ENCODE peak calls at places on chromosomes 1 and 21, in ten cellular contexts. T is transverse colon; U is tibial nerve; G is uterus; I is OCI-LY7; N is adrenal gland; L is lower lobe of right lung; S is heart left ventricle; Y is CD8-positive, alpha-beta memory T cell; Z is colonic mucosa. V is an unnamed sample.

GRCh38 chr1:231203259-231204057 is 37.6 kb upstream of the GNPAT start:
- DNase-seq in U (no peak), L (no peak), N (no peak), T (no peak), G (no peak), S (no peak), I (no peak), Y (no peak), Z (no peak), V (no peak)

GRCh38 chr1:43348343-43348808 is 10.4 kb upstream of the CDC20 start:
- DNase-seq in U (no peak), G (no peak), T (no peak), I (no peak), Y (no peak), S (no peak), Z (no peak), L (no peak), N (no peak), V (no peak)

GRCh38 chr1:229953736-229954326 is 113.2 kb upstream of the GALNT2 start:
- DNase-seq in Y (no peak), I (no peak), S (no peak), U (no peak), N (no peak), Z (no peak), T (no peak), L (no peak), G (no peak), V (no peak)

GRCh38 chr1:155834296-155834926 is 22.6 kb downstream of the GON4L start:
- DNase-seq in L (no peak), Z (no peak), U (no peak), G (no peak), N (no peak), Y (no peak), I (no peak), T (no peak), S (no peak), V (no peak)

GRCh38 chr1:223712856-223713494 is 636 bp downstream of the CAPN2 start:
- DNase-seq in S (peak), T (peak), Y (peak), Z (no peak), G (peak), L (peak), U (peak), N (peak), I (no peak), V (peak)

GRCh38 chr1:233406994-233407631 is 79.6 kb downstream of the MAP3K21 start:
- DNase-seq in N (no peak), T (no peak), L (no peak), Y (no peak), I (no peak), G (no peak), U (no peak), S (no peak), Z (no peak), V (no peak)

GRCh38 chr1:234980657-234981396 is 147.8 kb downstream of the TOMM20 start:
- DNase-seq in N (peak), L (peak), T (peak), Y (peak), U (peak), S (peak), G (peak), Z (peak), I (peak), V (no peak)

GRCh38 chr1:201566933-201567801 is 28.2 kb downstream of the NAV1 start:
- DNase-seq in G (no peak), Y (no peak), T (no peak), Z (no peak), L (peak), I (no peak), N (no peak), S (no peak), U (no peak), V (no peak)

GRCh38 chr1:182337736-182338571 is 53.6 kb downstream of the GLUL start:
- DNase-seq in Z (no peak), G (peak), L (no peak), N (peak), Y (no peak), I (no peak), U (peak), S (no peak), T (no peak), V (no peak)

GRCh38 chr1:9721606-9722377 is 70.3 kb downstream of the PIK3CD start:
- DNase-seq in N (peak), S (no peak), G (no peak), L (no peak), I (peak), Z (peak), U (no peak), T (peak), Y (peak), V (no peak)

GRCh38 chr1:56473582-56474270 is 105.6 kb downstream of the PLPP3 start:
- DNase-seq in T (no peak), I (no peak), U (no peak), G (no peak), Z (no peak), L (no peak), S (no peak), N (no peak), Y (no peak), V (no peak)

GRCh38 chr1:17768651-17769241 is 13.6 kb downstream of the ACTL8 start:
- DNase-seq in S (no peak), Z (peak), I (no peak), G (peak), L (no peak), N (peak), U (peak), Y (no peak), T (peak), V (no peak)

GRCh38 chr1:19582318-19582717 is 61.8 kb upstream of the NBL1 start:
- DNase-seq in N (peak), S (peak), Z (peak), Y (peak), G (no peak), U (peak), L (peak), T (peak), I (peak), V (no peak)

GRCh38 chr1:228280106-228280901 is 72.5 kb downstream of the OBSCN start:
- DNase-seq in G (no peak), N (no peak), I (no peak), L (peak), T (peak), Y (no peak), Z (no peak), S (peak), U (no peak), V (no peak)

GRCh38 chr1:26121854-26122773 is 10.5 kb downstream of the PDIK1L start:
- DNase-seq in U (no peak), Y (no peak), L (no peak), Z (no peak), I (no peak), N (no peak), S (no peak), G (no peak), T (no peak), V (no peak)

GRCh38 chr21:41526478-41527087 is 18.6 kb upstream of the TMPRSS2 start:
- DNase-seq in U (no peak), T (peak), L (no peak), G (no peak), N (no peak), I (no peak), Z (peak), S (no peak), Y (no peak), V (no peak)

GRCh38 chr1:192311281-192311680 is 5.5 kb upstream of the RGS21 start:
- DNase-seq in I (peak), Y (no peak), Z (no peak), N (no peak), G (no peak), L (no peak), U (no peak), S (no peak), T (no peak), V (no peak)

GRCh38 chr1:69175078-69175477 is 392.6 kb upstream of the LRRC7 start:
- DNase-seq in T (no peak), L (no peak), Z (no peak), U (no peak), Y (no peak), N (no peak), I (no peak), G (no peak), S (no peak), V (no peak)

GRCh38 chr1:78475888-78476610 is 14.7 kb upstream of the PTGFR start:
- DNase-seq in I (no peak), T (no peak), L (no peak), N (peak), Y (no peak), G (no peak), Z (no peak), U (no peak), S (no peak), V (no peak)

GRCh38 chr21:43209575-43210453 is 41.0 kb downstream of the CRYAA start:
- DNase-seq in Z (peak), N (peak), L (no peak), U (peak), Y (no peak), S (peak), G (peak), I (no peak), T (no peak), V (no peak)

GRCh38 chr21:34887729-34888568 is 161.2 kb downstream of the RUNX1 start:
- DNase-seq in I (peak), S (peak), G (peak), N (peak), T (peak), Y (peak), Z (peak), U (peak), L (peak), V (peak)

GRCh38 chr1:100353073-100353801 is 931 bp downstream of the CDC14A start:
- DNase-seq in G (no peak), N (peak), Z (peak), Y (peak), T (peak), I (peak), L (peak), U (no peak), S (peak), V (no peak)

GRCh38 chr1:29156543-29157268 is 25.0 kb downstream of the SRSF4 start:
- DNase-seq in G (no peak), T (no peak), N (peak), I (no peak), Z (no peak), S (no peak), U (no peak), L (no peak), Y (no peak), V (no peak)

GRCh38 chr1:164836614-164837018 is 277.6 kb downstream of the PBX1 start:
- DNase-seq in L (no peak), I (no peak), U (no peak), T (no peak), S (no peak), N (no peak), Y (no peak), G (no peak), Z (no peak), V (no peak)

GRCh38 chr1:155938220-155938627 is 3.2 kb upstream of the RXFP4 start:
- DNase-seq in T (no peak), U (peak), Y (no peak), I (peak), N (peak), Z (peak), S (no peak), L (no peak), G (no peak), V (no peak)

GRCh38 chr1:32992489-32993214 is 28.0 kb upstream of the RNF19B start:
- DNase-seq in T (peak), G (peak), S (peak), N (peak), I (peak), Z (peak), U (peak), L (peak), Y (peak), V (no peak)

GRCh38 chr1:3618576-3618903 is 6.3 kb upstream of the TPRG1L start:
- DNase-seq in U (no peak), G (no peak), N (no peak), L (no peak), Z (no peak), S (no peak), I (no peak), Y (no peak), T (no peak), V (no peak)

GRCh38 chr1:205247130-205247921 is 19.6 kb downstream of the TMCC2 start:
- DNase-seq in N (no peak), U (no peak), G (no peak), Y (no peak), T (no peak), Z (no peak), I (no peak), L (no peak), S (no peak), V (peak)

GRCh38 chr1:41138549-41138948 is 103.6 kb downstream of the SCMH1 start:
- DNase-seq in Y (no peak), S (no peak), U (no peak), N (no peak), Z (no peak), G (no peak), I (no peak), L (no peak), T (no peak), V (no peak)

GRCh38 chr21:45264919-45265515 is 22.7 kb downstream of the POFUT2 start:
- DNase-seq in L (no peak), I (no peak), U (no peak), Z (peak), S (no peak), G (no peak), N (no peak), T (no peak), Y (no peak), V (no peak)

DNA sequence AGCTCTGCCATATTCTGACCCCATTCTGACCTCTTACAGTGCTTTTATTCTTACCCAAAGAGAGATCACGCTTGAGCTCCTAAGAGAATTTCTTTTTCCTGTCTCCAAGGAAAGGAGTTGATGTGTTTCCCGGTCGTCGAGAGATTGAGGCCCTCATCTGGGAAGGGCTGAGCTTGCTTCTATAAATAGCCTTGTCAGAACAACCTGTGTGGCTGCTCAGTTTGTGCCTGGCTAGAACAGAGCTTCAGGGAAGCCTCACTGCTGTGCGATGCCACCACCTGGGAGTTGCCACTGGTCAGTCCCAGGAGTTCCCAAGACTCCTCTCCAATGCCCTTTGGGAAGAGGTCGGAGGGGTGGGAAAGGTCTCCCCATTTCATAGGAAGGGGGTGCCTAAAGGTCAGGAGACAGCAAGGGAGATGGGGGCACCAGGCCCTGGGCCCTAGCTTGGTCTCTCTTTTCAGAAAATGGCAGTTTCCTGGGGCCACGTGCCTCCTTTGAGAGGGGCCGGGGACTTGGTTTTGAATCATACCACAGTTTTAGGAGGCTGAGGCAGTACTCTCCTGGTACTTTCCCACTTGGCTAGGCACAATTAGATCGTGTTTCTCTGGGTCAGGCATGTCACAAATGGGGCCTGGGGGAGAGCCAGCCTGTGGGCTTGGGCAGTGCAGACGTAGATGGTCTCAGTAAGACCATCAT is 52.1 kb downstream of the EIF2D start:
- DNase-seq in U (no peak), G (no peak), I (no peak), S (no peak), Z (no peak), Y (no peak), L (no peak), N (no peak), T (no peak), V (no peak)
- H3K27ac ChIP-seq in U (no peak), G (no peak), I (peak), S (peak), Z (peak), Y (peak), L (peak), N (peak), T (peak), V (no peak)

GRCh38 chr1:160682983-160683886 is 28.4 kb downstream of the CD48 start:
- DNase-seq in U (no peak), I (no peak), N (no peak), Y (no peak), T (no peak), L (no peak), Z (no peak), S (no peak), G (no peak), V (no peak)
- H3K27ac ChIP-seq in U (no peak), I (peak), N (no peak), Y (peak), T (peak), L (peak), Z (no peak), S (no peak), G (no peak), V (no peak)

GRCh38 chr1:23568608-23569383 is 9.5 kb upstream of the ID3 start:
- DNase-seq in Y (no peak), N (no peak), I (no peak), S (no peak), U (no peak), L (no peak), Z (no peak), T (no peak), G (no peak), V (no peak)
- H3K27ac ChIP-seq in Y (peak), N (peak), I (no peak), S (peak), U (peak), L (peak), Z (no peak), T (peak), G (peak), V (peak)

GRCh38 chr1:54336121-54336520 is 70.1 kb downstream of the SSBP3 start:
- DNase-seq in T (no peak), I (no peak), G (no peak), L (no peak), Y (no peak), U (no peak), N (no peak), S (no peak), Z (no peak), V (no peak)
- H3K27ac ChIP-seq in T (peak), I (no peak), G (peak), L (peak), Y (no peak), U (peak), N (peak), S (peak), Z (peak), V (peak)

DNA sequence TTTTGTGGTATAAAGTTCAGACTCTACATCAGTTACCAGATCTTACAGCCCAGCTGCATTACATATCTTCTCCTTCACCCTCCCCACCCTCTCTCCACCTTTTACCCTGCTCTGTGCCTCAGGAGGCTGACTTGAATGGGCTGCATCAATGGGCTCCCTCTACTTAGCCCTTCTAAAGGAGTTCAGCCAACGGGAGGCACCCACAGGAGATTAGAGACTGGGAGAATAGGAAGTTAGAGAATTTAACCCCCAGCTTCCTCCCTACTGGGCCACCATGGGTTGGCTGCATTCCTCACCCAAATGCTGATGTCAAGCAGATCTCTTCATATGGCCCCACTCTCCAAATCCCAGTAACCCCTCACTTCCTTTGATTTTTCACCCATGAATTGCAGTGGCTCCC is 17.1 kb upstream of the DUSP23 start:
- DNase-seq in Z (no peak), L (no peak), U (no peak), G (no peak), Y (no peak), S (no peak), N (no peak), T (no peak), I (no peak), V (no peak)
- H3K27ac ChIP-seq in Z (no peak), L (no peak), U (no peak), G (no peak), Y (no peak), S (no peak), N (no peak), T (no peak), I (no peak), V (no peak)

V was measured in caudate nucleus.